ENCODE peak calls at places on chromosomes 3 and 15, in five cellular contexts. One of them, this sample, is unnamed.

GRCh38 chr3:100407977-100408532 is 6.7 kb downstream of the LNP1 start:
- DNase-seq in A549: no peak
- DNase-seq in K562: no peak
- DNase-seq in HepG2: no peak
- DNase-seq in GM12878: no peak
- DNase-seq in this sample: no peak

GRCh38 chr3:36476274-36476942 is 96.1 kb downstream of the STAC start:
- DNase-seq in A549: no peak
- DNase-seq in K562: no peak
- DNase-seq in HepG2: no peak
- DNase-seq in GM12878: no peak
- DNase-seq in this sample: no peak

GRCh38 chr15:45116482-45117326 is 2.6 kb downstream of the DUOXA2 start:
- DNase-seq in A549: no peak
- DNase-seq in K562: no peak
- DNase-seq in HepG2: no peak
- DNase-seq in GM12878: no peak
- DNase-seq in this sample: no peak

GRCh38 chr3:42823351-42823750 is 14.1 kb downstream of the ACKR2 start:
- DNase-seq in A549: no peak
- DNase-seq in K562: no peak
- DNase-seq in HepG2: no peak
- DNase-seq in GM12878: no peak
- DNase-seq in this sample: no peak

GRCh38 chr15:92149029-92149428 is 244.7 kb upstream of the ST8SIA2 start:
- DNase-seq in A549: no peak
- DNase-seq in K562: no peak
- DNase-seq in HepG2: no peak
- DNase-seq in GM12878: no peak
- DNase-seq in this sample: no peak

GRCh38 chr15:34828145-34828911 is 33.0 kb upstream of the ACTC1 start:
- DNase-seq in A549: no peak
- DNase-seq in K562: no peak
- DNase-seq in HepG2: no peak
- DNase-seq in GM12878: no peak
- DNase-seq in this sample: no peak

GRCh38 chr3:107598926-107599754 is 76.4 kb downstream of the BBX start:
- DNase-seq in A549: peak
- DNase-seq in K562: no peak
- DNase-seq in HepG2: peak
- DNase-seq in GM12878: peak
- DNase-seq in this sample: no peak

GRCh38 chr3:129936757-129937156 is 37.8 kb upstream of the TRH start:
- DNase-seq in A549: no peak
- DNase-seq in K562: peak
- DNase-seq in HepG2: peak
- DNase-seq in GM12878: no peak
- DNase-seq in this sample: no peak

GRCh38 chr3:64294771-64295170 is 69.5 kb upstream of the PRICKLE2 start:
- DNase-seq in A549: no peak
- DNase-seq in K562: no peak
- DNase-seq in HepG2: no peak
- DNase-seq in GM12878: no peak
- DNase-seq in this sample: no peak

GRCh38 chr3:56135941-56136340 is 332.3 kb downstream of the ERC2 start:
- DNase-seq in A549: no peak
- DNase-seq in K562: no peak
- DNase-seq in HepG2: no peak
- DNase-seq in GM12878: no peak
- DNase-seq in this sample: no peak

GRCh38 chr3:98670020-98670419 is 76.6 kb upstream of the CPOX start:
- DNase-seq in A549: no peak
- DNase-seq in K562: no peak
- DNase-seq in HepG2: no peak
- DNase-seq in GM12878: no peak
- DNase-seq in this sample: no peak

GRCh38 chr15:46260937-46261336 is 626.1 kb downstream of the SQOR start:
- DNase-seq in A549: no peak
- DNase-seq in K562: no peak
- DNase-seq in HepG2: no peak
- DNase-seq in GM12878: no peak
- DNase-seq in this sample: no peak

DNA sequence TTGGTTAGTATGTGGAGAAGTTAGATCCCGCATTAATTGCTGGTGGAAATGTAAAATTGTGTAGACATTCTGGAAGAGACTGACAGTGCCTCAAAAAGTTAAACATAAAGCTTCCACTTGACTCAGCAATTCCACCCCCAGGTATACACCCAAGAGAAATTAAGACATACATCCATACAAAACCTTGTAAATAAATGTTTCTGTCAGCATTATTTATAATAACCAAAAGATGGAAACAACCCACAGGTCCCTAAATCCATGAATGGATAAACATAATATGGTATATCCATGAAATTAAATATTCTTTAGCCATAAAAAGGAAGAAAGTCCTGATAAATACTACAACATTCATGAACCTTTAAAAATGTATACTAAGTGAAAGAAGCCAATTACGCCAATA is 817.4 kb downstream of the NTRK3 start:
- DNase-seq in A549: no peak
- DNase-seq in K562: no peak
- DNase-seq in HepG2: no peak
- DNase-seq in GM12878: no peak
- DNase-seq in this sample: no peak
- TF ChIP-seq REST in A549: no peak
- TF ChIP-seq REST in K562: no peak
- TF ChIP-seq REST in HepG2: no peak
- TF ChIP-seq REST in GM12878: no peak
- TF ChIP-seq REST in this sample: no peak

GRCh38 chr3:10015476-10015904 is 10.7 kb upstream of the FANCD2 start:
- DNase-seq in A549: no peak
- DNase-seq in K562: no peak
- DNase-seq in HepG2: no peak
- DNase-seq in GM12878: no peak
- DNase-seq in this sample: no peak
- TF ChIP-seq REST in A549: no peak
- TF ChIP-seq REST in K562: no peak
- TF ChIP-seq REST in HepG2: no peak
- TF ChIP-seq REST in GM12878: no peak
- TF ChIP-seq REST in this sample: no peak

DNA sequence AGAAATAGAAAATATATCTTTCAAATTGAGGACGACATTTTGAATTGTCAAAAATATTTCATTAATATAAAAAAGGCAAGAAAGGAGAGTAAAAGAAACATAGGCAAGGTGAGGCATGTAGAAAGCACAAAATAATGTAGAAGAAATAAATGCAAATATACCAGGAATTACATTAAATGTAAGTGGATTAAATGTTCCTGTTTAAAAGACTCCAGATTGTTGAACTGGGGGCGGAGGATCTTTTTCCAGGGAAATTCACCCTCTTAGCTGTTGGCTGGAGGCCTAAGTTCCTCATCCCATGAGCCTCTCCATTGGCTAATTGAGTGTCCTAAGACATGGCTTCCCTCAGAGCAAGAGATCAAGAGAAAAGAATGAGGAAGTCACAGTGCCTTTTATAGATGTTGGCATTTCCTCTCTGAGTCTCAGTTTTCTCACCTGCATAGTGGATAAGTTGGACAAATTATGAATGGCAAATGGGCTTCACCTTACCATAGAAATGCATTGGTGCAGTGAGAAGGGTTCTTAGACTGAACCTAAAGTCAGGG is 147.4 kb upstream of the SMAD3 start:
- DNase-seq in A549: no peak
- DNase-seq in K562: no peak
- DNase-seq in HepG2: no peak
- DNase-seq in GM12878: no peak
- DNase-seq in this sample: no peak
- TF ChIP-seq REST in A549: no peak
- TF ChIP-seq REST in K562: no peak
- TF ChIP-seq REST in HepG2: no peak
- TF ChIP-seq REST in GM12878: no peak
- TF ChIP-seq REST in this sample: no peak

GRCh38 chr3:15475161-15475560 is 46.3 kb downstream of the COLQ start:
- DNase-seq in A549: no peak
- DNase-seq in K562: no peak
- DNase-seq in HepG2: no peak
- DNase-seq in GM12878: no peak
- DNase-seq in this sample: no peak
- TF ChIP-seq REST in A549: no peak
- TF ChIP-seq REST in K562: no peak
- TF ChIP-seq REST in HepG2: no peak
- TF ChIP-seq REST in GM12878: no peak
- TF ChIP-seq REST in this sample: no peak

GRCh38 chr15:69129026-69129385 is 31.4 kb upstream of the GLCE start:
- DNase-seq in A549: no peak
- DNase-seq in K562: no peak
- DNase-seq in HepG2: no peak
- DNase-seq in GM12878: no peak
- DNase-seq in this sample: no peak
- TF ChIP-seq REST in A549: no peak
- TF ChIP-seq REST in K562: no peak
- TF ChIP-seq REST in HepG2: no peak
- TF ChIP-seq REST in GM12878: no peak
- TF ChIP-seq REST in this sample: no peak

GRCh38 chr3:58563386-58564035 is 13.7 kb downstream of the FAM107A start:
- DNase-seq in A549: no peak
- DNase-seq in K562: no peak
- DNase-seq in HepG2: peak
- DNase-seq in GM12878: no peak
- DNase-seq in this sample: no peak
- TF ChIP-seq REST in A549: no peak
- TF ChIP-seq REST in K562: no peak
- TF ChIP-seq REST in HepG2: no peak
- TF ChIP-seq REST in GM12878: no peak
- TF ChIP-seq REST in this sample: no peak